ENCODE peak calls at places on chromosomes 2 and 18, in four cellular contexts. G is K562, Q is GM12878, Y is HepG2. F is an unnamed sample.

GRCh38 chr18:48293954-48294893 is 115.0 kb downstream of the ZBTB7C start:
- DNase-seq in G (no peak), Q (no peak), Y (no peak), F (no peak)

GRCh38 chr2:97728091-97728596 is 14.8 kb downstream of the ZAP70 start:
- DNase-seq in G (no peak), Y (no peak), Q (no peak), F (no peak)

GRCh38 chr2:128286011-128286721 is 32.5 kb downstream of the HS6ST1 start:
- DNase-seq in Y (no peak), G (no peak), Q (no peak), F (no peak)

GRCh38 chr2:19835818-19836281 is 65.9 kb downstream of the TTC32 start:
- DNase-seq in G (no peak), Y (no peak), Q (no peak), F (no peak)

GRCh38 chr2:173414823-173415322 is 60.2 kb downstream of the CDCA7 start:
- DNase-seq in Q (no peak), G (no peak), Y (no peak), F (no peak)

GRCh38 chr2:9291331-9291730 is 84.7 kb downstream of the ASAP2 start:
- DNase-seq in Y (no peak), G (no peak), Q (no peak), F (no peak)

GRCh38 chr2:30165050-30165520 is 18.3 kb downstream of the YPEL5 start:
- DNase-seq in Y (peak; percentile 95), Q (peak; percentile 57), G (peak; percentile 89), F (peak; percentile 54)

GRCh38 chr2:25976884-25977741 is 5.2 kb downstream of the KIF3C start:
- DNase-seq in G (no peak), Y (no peak), Q (no peak), F (no peak)

GRCh38 chr2:238728322-238729260 is 119.3 kb upstream of the TWIST2 start:
- DNase-seq in Q (no peak), G (no peak), Y (no peak), F (no peak)
- TF ChIP-seq CREM in Q (no peak), G (no peak), Y (no peak), F (no peak)

GRCh38 chr2:36468463-36469266 is 113.1 kb downstream of the CRIM1 start:
- DNase-seq in Y (no peak), Q (no peak), G (no peak), F (no peak)
- TF ChIP-seq CBFB in Y (no peak), Q (no peak), G (no peak), F (no peak)

DNA sequence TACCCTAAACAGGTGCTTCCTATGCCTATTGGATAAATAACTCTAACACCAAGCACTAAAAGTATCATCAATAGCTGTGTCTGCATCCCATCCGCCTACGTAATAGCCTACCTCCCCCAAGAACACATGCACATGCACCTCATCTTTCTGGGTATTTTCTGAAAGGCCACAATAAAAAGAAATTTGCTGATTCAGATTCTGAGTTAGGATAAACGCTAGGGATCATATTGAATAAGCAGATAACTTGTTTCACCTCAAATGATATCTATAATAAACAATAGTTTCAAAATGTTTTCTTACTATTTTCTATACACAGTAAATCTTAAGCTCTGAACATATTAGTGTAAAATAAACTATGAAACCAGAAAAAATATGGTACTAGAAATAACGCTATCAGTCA is 112.9 kb downstream of the XIRP2 start:
- DNase-seq in Y (no peak), Q (no peak), G (no peak), F (no peak)
- TF ChIP-seq NR2C2 in Y (no peak), Q (no peak), G (no peak), F (no peak)

DNA sequence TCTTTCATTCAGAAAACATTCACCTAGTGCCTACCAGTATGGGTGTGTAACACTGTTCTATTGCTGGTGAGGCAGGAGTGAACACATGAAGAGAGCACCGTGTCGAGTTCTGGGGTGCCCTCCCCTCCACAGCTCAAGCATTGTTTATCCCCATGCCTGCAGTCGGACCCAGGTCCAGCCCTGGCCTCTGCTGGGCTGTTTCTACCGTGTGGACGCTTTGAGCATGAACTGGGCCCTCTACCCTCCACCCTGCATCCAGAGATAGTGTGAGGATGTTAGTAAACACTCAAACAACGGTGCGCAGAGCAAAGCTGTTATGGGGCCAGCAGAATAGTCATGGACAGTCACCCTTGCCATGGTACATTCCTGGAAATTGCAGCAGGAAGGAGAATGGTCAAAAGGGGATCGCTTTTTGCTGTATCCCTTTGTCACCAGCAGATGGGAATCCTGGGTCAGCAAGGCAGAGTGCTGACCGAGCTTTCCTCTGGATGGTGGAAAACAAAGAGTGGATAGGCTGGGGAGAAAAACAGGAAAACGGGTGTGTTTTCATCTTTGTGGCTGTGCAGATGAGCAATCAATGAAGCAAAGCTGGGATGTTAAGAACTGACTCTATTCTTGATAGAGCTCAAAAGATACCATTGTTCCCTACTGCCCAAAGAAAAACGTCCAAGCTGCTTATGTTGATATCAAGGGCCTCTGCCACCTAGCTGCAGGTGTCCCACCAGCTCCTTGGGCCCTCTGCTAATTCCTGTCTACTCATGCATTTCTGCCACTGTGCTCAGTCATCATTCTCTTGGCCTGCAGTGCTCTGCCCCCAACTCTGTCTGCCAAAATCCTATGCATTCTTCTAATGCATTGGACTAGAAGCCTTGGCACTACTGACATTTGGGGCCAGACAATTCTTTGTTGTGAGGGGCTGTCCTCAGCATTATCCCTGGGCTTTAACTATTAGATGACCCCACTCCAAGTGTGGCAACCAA is 38.7 kb downstream of the REEP1 start:
- DNase-seq in G (no peak), Y (peak; percentile 38), Q (no peak), F (peak; percentile 20)
- TF ChIP-seq CREM in G (no peak), Y (no peak), Q (no peak), F (no peak)

GRCh38 chr2:43754180-43754579 is 19.7 kb upstream of the DYNC2LI1 start:
- DNase-seq in Y (no peak), Q (no peak), G (no peak), F (no peak)
- TF ChIP-seq CBFB in Y (no peak), Q (no peak), G (no peak), F (no peak)

GRCh38 chr2:208945719-208946280 is 478.0 kb upstream of the MAP2 start:
- DNase-seq in Q (no peak), G (no peak), Y (no peak), F (no peak)
- TF ChIP-seq NR2C2 in Q (no peak), G (no peak), Y (no peak), F (no peak)

GRCh38 chr2:170816499-170817246 is at the start of gene GAD1:
- DNase-seq in Y (peak; percentile 18), G (peak; percentile 86), Q (no peak), F (peak; percentile 76)

GRCh38 chr2:170817999-170818293 is 1.3 kb downstream of the GAD1 start:
- DNase-seq in Y (no peak), Q (no peak), G (no peak), F (peak; percentile 63)

GRCh38 chr2:170815746-170816498 is 765 bp upstream of the GAD1 start:
- DNase-seq in G (peak; percentile 86), Q (no peak), Y (peak; percentile 68), F (peak; percentile 90)

GRCh38 chr2:170818294-170819104 is 1.8 kb downstream of the GAD1 start:
- DNase-seq in G (no peak), Q (no peak), Y (no peak), F (peak; percentile 61)

GRCh38 chr2:170817247-170817998 is 736 bp downstream of the GAD1 start:
- DNase-seq in G (no peak), Y (no peak), Q (no peak), F (peak; percentile 46)
- TF ChIP-seq CREM in G (no peak), Y (no peak), Q (no peak), F (no peak)

GRCh38 chr2:53130441-53130943 is 637.1 kb upstream of the CHAC2 start:
- DNase-seq in Q (no peak), Y (no peak), G (no peak), F (no peak)

GRCh38 chr2:53127061-53127650 is 640.4 kb upstream of the CHAC2 start:
- DNase-seq in Y (no peak), G (no peak), Q (no peak), F (no peak)

GRCh38 chr2:53131416-53131815 is 636.2 kb upstream of the CHAC2 start:
- DNase-seq in Y (no peak), Q (no peak), G (no peak), F (no peak)

DNA sequence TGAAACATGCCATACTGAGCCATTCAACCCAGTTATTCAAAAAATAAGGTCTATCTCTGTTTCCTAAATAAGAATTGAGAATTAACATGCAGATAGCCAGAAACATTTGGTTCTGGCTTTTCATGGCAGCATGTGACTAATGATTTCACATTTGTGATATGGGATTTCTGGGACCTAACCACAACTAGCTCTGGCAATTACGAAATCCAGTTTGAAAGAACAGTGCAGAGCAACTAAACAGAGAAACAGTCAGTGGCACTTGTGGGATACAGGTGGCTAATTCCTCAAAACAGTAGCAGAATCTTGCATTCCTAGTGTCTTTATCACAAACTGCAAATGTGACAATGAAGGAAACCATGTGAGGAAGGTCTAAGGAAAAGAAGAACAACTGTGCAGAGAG is 637.8 kb upstream of the CHAC2 start:
- DNase-seq in G (no peak), Y (no peak), Q (no peak), F (no peak)
- TF ChIP-seq CBFB in G (no peak), Y (no peak), Q (no peak), F (no peak)

F was measured in WTC11.